ENCODE peak calls at places on chromosomes 11 and 22, in nine cellular contexts. A, W, B, E, Q, V, C, K and U are unnamed samples.

GRCh38 chr11:23931443-23931842 is 565.4 kb upstream of the LUZP2 start:
- DNase-seq in A (no peak), W (no peak), B (no peak), E (no peak), Q (no peak), V (no peak), C (no peak), K (no peak), U (no peak)

GRCh38 chr11:14065153-14065552 is 102.6 kb downstream of the SPON1 start:
- DNase-seq in A (no peak), W (no peak), B (no peak), E (no peak), Q (no peak), V (no peak), C (no peak), K (no peak), U (no peak)

GRCh38 chr11:128678017-128678416 is 15.9 kb upstream of the FLI1 start:
- DNase-seq in A (no peak), W (no peak), B (no peak), E (no peak), Q (no peak), V (no peak), C (no peak), K (no peak), U (no peak)

GRCh38 chr11:102727890-102728289 is 3.1 kb upstream of the MMP8 start:
- DNase-seq in A (no peak), W (no peak), B (no peak), E (no peak), Q (no peak), V (no peak), C (no peak), K (no peak), U (no peak)

GRCh38 chr11:114395776-114396175 is 4.5 kb downstream of the C11orf71 start:
- DNase-seq in A (no peak), W (no peak), B (no peak), E (peak), Q (no peak), V (no peak), C (no peak), K (no peak), U (no peak)

GRCh38 chr11:78040691-78041379 is 17.8 kb upstream of the KCTD14 start:
- DNase-seq in A (no peak), W (no peak), B (no peak), E (no peak), Q (no peak), V (no peak), C (no peak), K (no peak), U (no peak)

GRCh38 chr22:49237703-49238102 is 590.0 kb downstream of the BRD1 start:
- DNase-seq in A (no peak), W (no peak), B (no peak), E (no peak), Q (peak), V (no peak), C (no peak), K (no peak), U (no peak)

GRCh38 chr11:57320067-57320718 is 4.6 kb downstream of the TNKS1BP1 start:
- DNase-seq in A (no peak), W (no peak), B (no peak), E (no peak), Q (no peak), V (no peak), C (no peak), K (no peak), U (no peak)

GRCh38 chr22:41857160-41857859 is 24.4 kb downstream of the SREBF2 start:
- DNase-seq in A (no peak), W (no peak), B (no peak), E (peak), Q (no peak), V (peak), C (peak), K (no peak), U (peak)

GRCh38 chr11:28674432-28675076 is 566.4 kb downstream of the METTL15 start:
- DNase-seq in A (peak), W (no peak), B (no peak), E (peak), Q (no peak), V (peak), C (no peak), K (no peak), U (no peak)

GRCh38 chr11:79156031-79156430 is 284.8 kb downstream of the TENM4 start:
- DNase-seq in A (no peak), W (no peak), B (no peak), E (no peak), Q (no peak), V (no peak), C (no peak), K (no peak), U (no peak)

GRCh38 chr11:76232026-76232665 is 25.8 kb upstream of the WNT11 start:
- DNase-seq in A (no peak), W (no peak), B (no peak), E (no peak), Q (no peak), V (peak), C (no peak), K (no peak), U (no peak)

GRCh38 chr11:7677071-7677470 is 3.8 kb upstream of the CYB5R2 start:
- DNase-seq in A (peak), W (no peak), B (no peak), E (no peak), Q (no peak), V (no peak), C (peak), K (no peak), U (no peak)

GRCh38 chr11:108007819-108008218 is 879 bp upstream of the CUL5 start:
- DNase-seq in A (no peak), W (no peak), B (no peak), E (no peak), Q (no peak), V (no peak), C (no peak), K (no peak), U (no peak)

GRCh38 chr11:116078101-116078561 is 573.9 kb upstream of the CADM1 start:
- DNase-seq in A (no peak), W (no peak), B (no peak), E (peak), Q (no peak), V (peak), C (no peak), K (no peak), U (no peak)

GRCh38 chr11:36775157-36775556 is 177.1 kb upstream of the RAG2 start:
- DNase-seq in A (no peak), W (no peak), B (no peak), E (no peak), Q (no peak), V (no peak), C (no peak), K (no peak), U (no peak)

GRCh38 chr11:8917157-8917820 is 6.3 kb downstream of the AKIP1 start:
- DNase-seq in A (peak), W (peak), B (no peak), E (peak), Q (peak), V (peak), C (peak), K (no peak), U (no peak)

GRCh38 chr22:20656902-20657836 is 116.7 kb upstream of the SERPIND1 start:
- DNase-seq in A (no peak), W (no peak), B (no peak), E (no peak), Q (peak), V (no peak), C (no peak), K (no peak), U (no peak)

GRCh38 chr11:62556872-62557631 is 10.4 kb upstream of the AHNAK start:
- DNase-seq in A (no peak), W (no peak), B (no peak), E (no peak), Q (no peak), V (no peak), C (no peak), K (no peak), U (no peak)

GRCh38 chr22:37545703-37546435 is 14.4 kb upstream of the CDC42EP1 start:
- DNase-seq in A (peak), W (peak), B (peak), E (peak), Q (peak), V (peak), C (peak), K (peak), U (peak)
- TF ChIP-seq CTCF in A (no peak), W (no peak), B (no peak), E (no peak), Q (no peak), V (no peak), C (no peak), K (no peak), U (no peak)

GRCh38 chr11:576791-577610 is 731 bp downstream of the PHRF1 start:
- DNase-seq in A (no peak), W (no peak), B (no peak), E (no peak), Q (no peak), V (no peak), C (no peak), K (no peak), U (no peak)

GRCh38 chr11:574632-575323 is 1.5 kb upstream of the PHRF1 start:
- DNase-seq in A (no peak), W (no peak), B (no peak), E (no peak), Q (no peak), V (no peak), C (no peak), K (no peak), U (no peak)

GRCh38 chr11:575324-575995 is 810 bp upstream of the PHRF1 start:
- DNase-seq in A (no peak), W (peak), B (no peak), E (peak), Q (no peak), V (no peak), C (no peak), K (no peak), U (no peak)

GRCh38 chr11:577611-577894 is 1.3 kb downstream of the PHRF1 start:
- DNase-seq in A (no peak), W (no peak), B (no peak), E (no peak), Q (no peak), V (no peak), C (no peak), K (no peak), U (no peak)

DNA sequence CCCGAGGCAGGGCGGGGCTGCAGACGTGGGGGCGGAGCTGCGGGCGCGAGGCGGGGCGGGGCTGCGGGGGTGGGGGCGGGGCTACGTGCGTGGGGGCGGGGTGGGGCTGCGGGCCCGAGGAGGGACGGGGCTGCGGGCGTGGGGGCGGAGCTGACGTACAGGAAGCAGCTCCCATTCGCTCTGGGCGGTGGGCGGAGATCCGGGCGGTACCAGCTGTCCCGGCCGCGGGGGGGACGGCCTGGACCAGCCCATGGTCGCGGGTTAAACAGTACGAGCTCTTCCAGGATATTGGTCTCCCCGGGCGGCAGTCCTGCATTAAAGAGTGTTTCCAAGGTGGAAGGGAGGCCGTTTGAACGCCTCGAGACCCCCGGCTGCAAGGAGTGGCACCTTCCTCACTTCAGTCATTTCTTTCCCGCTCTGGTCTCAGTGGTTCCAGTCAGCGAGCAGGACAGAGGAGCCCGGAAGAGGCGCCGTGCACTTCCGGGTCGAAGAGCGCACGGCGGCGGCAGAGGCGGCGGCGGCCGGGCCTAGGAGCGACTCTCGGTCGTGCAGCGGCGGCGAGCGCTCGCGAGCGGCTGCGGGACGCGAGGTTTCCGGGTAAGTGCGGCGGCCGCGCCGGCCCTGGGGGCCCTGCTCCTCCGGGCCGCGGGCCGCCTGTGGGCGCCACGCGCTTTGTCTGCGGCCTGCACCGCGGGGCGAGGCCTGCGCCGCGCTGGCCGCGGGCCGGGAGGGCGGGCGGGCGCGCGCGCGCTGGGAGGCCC is at the start of gene PHRF1:
- DNase-seq in A (peak), W (peak), B (no peak), E (peak), Q (peak), V (peak), C (peak), K (peak), U (peak)
- TF ChIP-seq CTCF in A (no peak), W (no peak), B (no peak), E (no peak), Q (no peak), V (no peak), C (no peak), K (no peak), U (no peak)

GRCh38 chr11:73317803-73318202 is 9.7 kb downstream of the ARHGEF17 start:
- DNase-seq in A (no peak), W (no peak), B (no peak), E (no peak), Q (no peak), V (no peak), C (no peak), K (no peak), U (no peak)

GRCh38 chr11:73317373-73317772 is 9.3 kb downstream of the ARHGEF17 start:
- DNase-seq in A (no peak), W (peak), B (no peak), E (no peak), Q (no peak), V (no peak), C (no peak), K (peak), U (no peak)

GRCh38 chr11:73316422-73316821 is 8.3 kb downstream of the ARHGEF17 start:
- DNase-seq in A (no peak), W (no peak), B (no peak), E (no peak), Q (no peak), V (no peak), C (no peak), K (no peak), U (no peak)

GRCh38 chr11:73320786-73321325 is 12.8 kb downstream of the ARHGEF17 start:
- DNase-seq in A (no peak), W (no peak), B (no peak), E (no peak), Q (no peak), V (no peak), C (no peak), K (no peak), U (no peak)

DNA sequence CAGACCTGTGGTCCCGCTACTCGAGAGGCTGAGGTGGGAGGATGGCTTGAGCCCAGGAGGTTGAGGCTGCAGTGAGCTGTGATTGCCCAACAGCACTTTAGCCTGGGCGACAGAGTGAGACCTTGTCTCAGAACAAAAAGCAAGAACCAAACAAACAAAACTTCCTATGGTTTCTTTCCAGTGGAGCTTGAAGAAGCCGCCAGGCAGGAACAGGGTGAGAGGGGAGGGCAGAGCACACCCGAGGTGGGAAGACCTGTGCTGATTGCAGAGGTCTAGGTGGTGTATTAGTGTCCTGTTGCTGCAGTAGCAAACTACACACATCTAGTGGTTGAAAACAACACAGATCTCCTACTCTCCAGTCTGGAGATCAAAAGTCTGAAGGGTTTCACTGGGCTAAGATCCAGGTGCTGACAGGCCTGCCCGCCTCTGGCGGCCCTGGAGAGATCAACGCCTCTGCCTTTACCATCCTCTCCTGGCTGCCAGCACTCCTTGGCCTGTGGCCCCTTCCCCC is 10.5 kb downstream of the ARHGEF17 start:
- DNase-seq in A (no peak), W (no peak), B (no peak), E (no peak), Q (no peak), V (no peak), C (no peak), K (no peak), U (no peak)
- TF ChIP-seq CTCF in A (no peak), W (no peak), B (no peak), E (no peak), Q (no peak), V (no peak), C (no peak), K (no peak), U (no peak)

GRCh38 chr22:29493636-29494035 is 13.6 kb downstream of the NEFH start:
- DNase-seq in A (no peak), W (no peak), B (no peak), E (no peak), Q (no peak), V (no peak), C (no peak), K (no peak), U (no peak)

GRCh38 chr22:29485448-29485847 is 5.4 kb downstream of the NEFH start:
- DNase-seq in A (no peak), W (no peak), B (no peak), E (no peak), Q (no peak), V (no peak), C (no peak), K (no peak), U (no peak)

GRCh38 chr22:29487587-29487986 is 7.6 kb downstream of the NEFH start:
- DNase-seq in A (no peak), W (no peak), B (no peak), E (no peak), Q (no peak), V (no peak), C (no peak), K (no peak), U (no peak)

GRCh38 chr22:29491012-29491411 is 11.0 kb downstream of the NEFH start:
- DNase-seq in A (no peak), W (no peak), B (no peak), E (no peak), Q (no peak), V (no peak), C (no peak), K (no peak), U (no peak)
- TF ChIP-seq CTCF in A (no peak), W (no peak), B (no peak), E (no peak), Q (no peak), V (no peak), C (no peak), K (no peak), U (no peak)

DNA sequence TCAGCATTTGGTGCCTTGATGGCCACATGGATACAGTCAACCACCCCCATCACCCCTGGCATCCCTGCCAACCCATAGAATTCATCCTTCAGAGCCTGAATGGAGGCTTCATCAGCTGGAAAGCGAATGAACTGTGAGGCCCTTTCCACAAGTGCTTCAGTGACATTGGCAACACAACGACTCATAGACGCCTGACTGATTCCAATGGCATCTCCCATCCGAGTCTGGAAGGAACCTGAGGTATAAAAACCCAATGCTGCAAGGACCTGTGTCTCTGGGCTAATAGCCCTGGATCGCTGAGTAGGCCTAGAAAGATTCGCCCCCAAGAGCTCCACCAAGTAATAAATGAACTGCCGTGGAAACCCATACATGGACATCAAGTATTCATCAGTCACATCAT is 1.3 kb downstream of the HARBI1 start:
- DNase-seq in A (no peak), W (no peak), B (no peak), E (no peak), Q (no peak), V (no peak), C (no peak), K (no peak), U (no peak)
- TF ChIP-seq CTCF in A (no peak), W (no peak), B (no peak), E (no peak), Q (no peak), V (no peak), C (no peak), K (no peak), U (no peak)

GRCh38 chr11:117298195-117298594 is 7.0 kb downstream of the BACE1-AS start:
- DNase-seq in A (no peak), W (no peak), B (no peak), E (no peak), Q (no peak), V (no peak), C (no peak), K (no peak), U (no peak)
- TF ChIP-seq CTCF in A (no peak), W (no peak), B (no peak), E (no peak), Q (no peak), V (no peak), C (no peak), K (no peak), U (no peak)

GRCh38 chr11:65928667-65929066 is 9.4 kb downstream of the DRAP1 start:
- DNase-seq in A (no peak), W (no peak), B (no peak), E (no peak), Q (no peak), V (no peak), C (no peak), K (no peak), U (no peak)

GRCh38 chr11:65931773-65932557 is 12.7 kb downstream of the DRAP1 start:
- DNase-seq in A (no peak), W (no peak), B (no peak), E (peak), Q (no peak), V (no peak), C (no peak), K (no peak), U (no peak)

GRCh38 chr11:65932558-65932919 is 12.7 kb upstream of the TSGA10IP start:
- DNase-seq in A (no peak), W (no peak), B (no peak), E (peak), Q (no peak), V (no peak), C (no peak), K (no peak), U (no peak)

GRCh38 chr11:65934014-65934413 is 11.3 kb upstream of the TSGA10IP start:
- DNase-seq in A (no peak), W (no peak), B (no peak), E (no peak), Q (no peak), V (no peak), C (no peak), K (no peak), U (no peak)
- TF ChIP-seq CTCF in A (no peak), W (no peak), B (peak), E (no peak), Q (no peak), V (no peak), C (no peak), K (no peak), U (no peak)

DNA sequence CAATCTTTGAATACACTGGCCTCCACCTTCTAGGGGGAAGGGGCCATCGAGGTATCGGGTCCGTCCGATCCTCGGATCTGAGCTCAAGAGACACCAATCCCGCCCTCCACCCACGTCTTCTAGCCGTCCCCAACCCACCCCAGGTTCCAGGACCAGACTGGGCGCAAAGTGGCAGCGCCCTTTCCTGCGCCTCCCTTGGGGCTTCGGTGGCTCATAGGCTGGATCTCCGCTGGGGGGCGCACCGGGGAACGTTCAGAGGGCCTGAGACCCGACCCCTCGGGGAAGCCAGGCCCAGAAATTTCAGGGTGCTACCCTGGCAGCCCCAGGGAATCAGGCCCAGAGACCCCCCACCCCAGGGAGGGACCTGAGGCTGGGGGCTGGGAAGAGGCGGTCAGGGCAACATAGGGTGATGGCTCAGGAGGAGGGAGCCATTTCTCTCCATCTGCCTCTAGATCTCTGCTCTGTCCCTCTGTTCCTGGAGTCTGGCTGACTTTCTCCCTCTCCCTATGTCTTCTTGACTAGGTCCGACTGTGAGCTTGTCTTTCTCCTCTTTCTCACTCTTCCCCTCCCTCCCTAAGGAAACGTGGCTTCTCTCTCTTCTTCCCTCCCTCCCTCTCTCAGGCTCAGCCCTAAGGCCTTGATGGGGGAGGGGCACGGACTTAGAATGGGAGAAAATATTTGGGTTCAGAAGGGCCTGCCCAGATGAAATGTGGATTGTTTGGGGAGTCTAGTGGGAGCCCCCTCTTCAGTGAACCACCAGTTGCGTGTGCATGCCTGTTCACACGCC is 1.1 kb downstream of the CREB3L1 start:
- DNase-seq in A (no peak), W (peak), B (no peak), E (peak), Q (peak), V (peak), C (no peak), K (no peak), U (peak)
- TF ChIP-seq CTCF in A (peak), W (peak), B (peak), E (peak), Q (peak), V (peak), C (peak), K (peak), U (no peak)

GRCh38 chr11:63829823-63830489 is 9.0 kb upstream of the MARK2 start:
- DNase-seq in A (no peak), W (no peak), B (no peak), E (peak), Q (no peak), V (no peak), C (no peak), K (no peak), U (no peak)
- TF ChIP-seq CTCF in A (peak), W (no peak), B (peak), E (peak), Q (peak), V (peak), C (peak), K (peak), U (no peak)